ENCODE peak calls at places on chromosomes 16 and 17, in four cellular contexts. Q is CD8-positive, alpha-beta T cell; I is cardiac muscle cell; Y is fibroblast of pulmonary artery. S is an unnamed sample.

GRCh38 chr16:212999-213398 is 16.2 kb downstream of the LUC7L start:
- DNase-seq in Y (no peak), I (peak), Q (no peak), S (no peak)

GRCh38 chr17:43714338-43715149 is 44.0 kb downstream of the SOST start:
- DNase-seq in Q (no peak), Y (peak), I (no peak), S (no peak)

GRCh38 chr17:17434477-17434876 is 42.3 kb upstream of the MED9 start:
- DNase-seq in Q (no peak), I (no peak), Y (no peak), S (no peak)

GRCh38 chr17:16962804-16963203 is 9.1 kb downstream of the TNFRSF13B start:
- DNase-seq in Q (no peak), Y (no peak), I (no peak), S (no peak)

GRCh38 chr17:2635675-2636074 is 42.2 kb downstream of the PAFAH1B1 start:
- DNase-seq in Q (no peak), Y (no peak), I (no peak), S (no peak)

GRCh38 chr17:306116-306515 is 46.5 kb downstream of the RPH3AL start:
- DNase-seq in I (no peak), Y (no peak), Q (no peak), S (no peak)

GRCh38 chr16:84368327-84368996 is at the start of gene ATP2C2:
- DNase-seq in Y (no peak), I (no peak), Q (no peak), S (no peak)

GRCh38 chr16:53434436-53435065 is at the start of gene RBL2:
- DNase-seq in Y (peak), Q (peak), I (peak), S (peak)

GRCh38 chr16:67279296-67280089 is at the start of gene PLEKHG4:
- DNase-seq in Y (peak), I (peak), Q (peak), S (peak)

GRCh38 chr16:66224636-66225035 is 141.9 kb upstream of the CDH5 start:
- DNase-seq in Y (no peak), Q (no peak), I (no peak), S (no peak)

GRCh38 chr17:27396045-27396444 is 60.2 kb upstream of the KSR1 start:
- DNase-seq in Q (no peak), Y (no peak), I (no peak), S (no peak)

GRCh38 chr17:64123114-64123513 is 6.8 kb downstream of the ERN1 start:
- DNase-seq in Q (no peak), Y (no peak), I (no peak), S (no peak)

GRCh38 chr17:78416311-78416711 is 37.9 kb downstream of the PGS1 start:
- DNase-seq in Y (no peak), Q (no peak), I (peak), S (no peak)

GRCh38 chr16:49474741-49475140 is 101.1 kb downstream of the C16orf78 start:
- DNase-seq in Q (no peak), Y (no peak), I (no peak), S (no peak)

GRCh38 chr17:562174-562573 is 152.5 kb downstream of the VPS53 start:
- DNase-seq in Q (no peak), Y (peak), I (peak), S (no peak)

GRCh38 chr17:17623904-17624303 is 32.4 kb upstream of the PEMT start:
- DNase-seq in Q (no peak), I (no peak), Y (no peak), S (no peak)

GRCh38 chr16:47664653-47665325 is 203.7 kb downstream of the PHKB start:
- DNase-seq in Y (no peak), Q (no peak), I (no peak), S (no peak)

GRCh38 chr16:8600144-8600856 is 10.0 kb upstream of the TMEM114 start:
- DNase-seq in Q (no peak), Y (no peak), I (no peak), S (no peak)

GRCh38 chr17:15091825-15092224 is 173.3 kb downstream of the PMP22 start:
- DNase-seq in Q (no peak), Y (no peak), I (no peak), S (no peak)

GRCh38 chr16:29182501-29182900 is 197.6 kb downstream of the LAT start:
- DNase-seq in I (no peak), Q (no peak), Y (no peak), S (no peak)

GRCh38 chr17:15493031-15493750 is 25.8 kb upstream of the CDRT4 start:
- DNase-seq in I (no peak), Y (no peak), Q (no peak), S (no peak)

GRCh38 chr16:535446-536405 is 8.2 kb downstream of the CAPN15 start:
- DNase-seq in Q (no peak), Y (peak), I (no peak), S (no peak)

GRCh38 chr16:78310196-78310595 is 210.7 kb downstream of the WWOX start:
- DNase-seq in Q (no peak), I (no peak), Y (no peak), S (no peak)

GRCh38 chr16:78309763-78310162 is 210.3 kb downstream of the WWOX start:
- DNase-seq in Y (no peak), Q (no peak), I (no peak), S (no peak)

GRCh38 chr16:78310990-78311561 is 211.6 kb downstream of the WWOX start:
- DNase-seq in Y (no peak), I (no peak), Q (no peak), S (no peak)

GRCh38 chr16:78311831-78312230 is 212.4 kb downstream of the WWOX start:
- DNase-seq in Q (no peak), I (no peak), Y (no peak), S (no peak)

DNA sequence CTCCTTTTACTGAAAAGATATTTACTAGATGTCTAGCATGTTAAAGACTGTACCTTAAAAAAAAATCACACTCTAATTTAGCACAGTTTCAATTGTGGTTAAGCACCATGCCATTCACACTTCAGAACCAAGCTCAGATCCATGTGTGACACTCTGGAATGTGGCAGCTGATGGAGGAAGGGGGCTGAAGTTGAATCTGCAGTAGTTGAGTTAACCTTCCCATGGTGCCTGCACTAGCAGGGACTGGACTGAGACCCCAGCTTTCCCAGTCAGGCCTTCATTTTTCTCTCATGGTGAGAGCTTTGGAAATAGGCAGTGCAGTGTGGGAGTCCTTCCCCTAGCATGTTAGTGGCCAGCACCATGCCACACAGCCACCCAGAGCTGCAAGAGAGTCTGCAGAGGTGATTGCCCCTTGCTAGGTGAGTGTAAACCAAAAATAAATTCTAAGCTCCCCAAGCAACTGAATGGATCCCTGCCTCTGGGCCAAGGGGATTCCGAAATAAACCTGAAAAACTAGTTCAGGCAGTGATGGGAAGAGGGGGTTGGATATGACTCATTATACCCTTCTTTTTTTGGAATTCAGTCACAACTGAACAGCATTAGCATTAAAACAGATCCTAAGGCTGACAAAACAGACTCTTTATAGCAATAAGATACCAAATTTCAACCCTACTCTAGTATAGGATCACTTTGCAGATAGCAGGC is 208.5 kb downstream of the WWOX start:
- DNase-seq in I (no peak), Y (no peak), Q (no peak), S (no peak)
- TF ChIP-seq CTCF in I (no peak), Y (no peak), Q (no peak), S (no peak)

DNA sequence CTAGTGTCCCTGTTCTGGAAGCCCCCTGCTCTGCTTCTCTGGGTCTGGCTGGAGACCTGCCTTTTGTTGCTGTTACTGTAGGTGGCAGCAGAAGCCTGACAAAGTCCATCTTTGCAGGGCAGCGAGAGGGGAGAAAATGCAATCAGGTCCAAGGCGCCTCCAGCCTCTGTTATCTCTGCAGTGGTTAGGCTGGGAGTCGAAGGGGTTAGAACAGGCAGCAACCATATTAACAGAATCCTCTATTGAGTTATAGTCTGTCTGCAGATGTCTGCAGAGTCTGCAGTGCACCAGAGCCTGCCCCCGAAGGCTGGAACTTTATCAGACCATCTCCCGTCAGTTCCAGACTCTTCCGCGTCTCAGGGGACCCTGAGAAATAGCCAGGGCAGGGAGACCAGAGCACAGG is 404.9 kb upstream of the EEF2KMT start:
- DNase-seq in Y (no peak), Q (no peak), I (no peak), S (no peak)
- TF ChIP-seq CTCF in Y (no peak), Q (no peak), I (no peak), S (no peak)

DNA sequence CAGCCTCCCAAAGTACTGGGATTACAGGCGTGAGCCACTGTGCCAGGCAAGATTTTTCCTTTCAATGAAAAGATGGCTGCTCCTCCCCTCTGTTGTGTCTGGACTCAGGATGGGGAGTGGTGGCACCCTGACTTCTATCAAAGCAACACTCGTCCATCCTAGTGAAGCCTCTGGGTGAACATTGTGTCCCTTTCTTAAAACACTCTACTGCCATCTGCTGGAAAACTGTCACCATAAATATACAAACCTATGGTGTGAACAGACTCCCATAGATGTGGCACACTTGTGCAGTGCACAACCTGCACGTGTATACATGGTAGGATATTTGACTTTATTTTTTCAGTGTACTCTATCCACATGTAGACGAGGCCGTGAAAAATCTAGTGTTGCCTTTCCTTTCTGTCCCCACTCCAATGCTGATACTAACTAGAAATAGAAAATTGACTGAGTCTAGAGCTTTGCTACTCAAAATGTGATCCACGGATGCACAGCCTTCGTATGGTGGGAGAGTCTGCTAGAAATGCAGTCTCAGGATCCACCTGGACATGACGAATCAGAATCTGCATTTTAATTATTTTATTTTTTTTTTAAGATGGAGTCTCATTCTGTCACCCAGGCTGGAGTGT is 55.9 kb upstream of the PLCG2 start:
- DNase-seq in Y (peak), I (peak), Q (no peak), S (peak)
- TF ChIP-seq CTCF in Y (peak), I (peak), Q (peak), S (peak)

GRCh38 chr17:49748223-49748622 is 15.7 kb downstream of the FAM117A start:
- DNase-seq in Q (no peak), I (no peak), Y (no peak), S (peak)
- TF ChIP-seq CTCF in Q (no peak), I (no peak), Y (no peak), S (no peak)

GRCh38 chr17:5698959-5699358 is 114.7 kb upstream of the NLRP1 start:
- DNase-seq in Y (no peak), Q (no peak), I (no peak), S (no peak)
- TF ChIP-seq CTCF in Y (no peak), Q (no peak), I (no peak), S (no peak)

DNA sequence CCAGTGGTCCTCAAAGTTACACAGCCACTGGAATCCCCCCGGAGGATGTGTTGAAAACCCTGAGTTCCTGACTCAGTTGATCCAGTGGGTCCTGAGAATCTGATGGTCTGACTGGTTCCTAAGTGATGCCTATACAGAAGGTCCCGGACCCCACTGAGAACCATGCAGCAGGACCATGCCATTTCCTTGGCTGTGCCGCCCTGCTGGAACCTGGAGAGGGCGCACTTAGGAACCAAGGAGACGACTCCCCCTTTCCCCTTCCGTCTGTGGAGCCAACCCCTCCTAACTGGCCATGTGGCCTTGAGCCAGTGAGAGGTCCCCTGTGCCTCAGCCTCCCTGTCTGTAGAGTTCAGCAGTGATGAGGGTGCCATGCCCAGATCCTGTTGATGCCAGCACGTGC is 22.0 kb downstream of the C16orf74 start:
- DNase-seq in Y (no peak), Q (no peak), I (no peak), S (no peak)
- TF ChIP-seq CTCF in Y (peak), Q (no peak), I (peak), S (no peak)

GRCh38 chr16:85514601-85515318 is 98.4 kb upstream of the GSE1 start:
- DNase-seq in I (peak), Y (peak), Q (no peak), S (no peak)
- TF ChIP-seq CTCF in I (no peak), Y (no peak), Q (no peak), S (no peak)

DNA sequence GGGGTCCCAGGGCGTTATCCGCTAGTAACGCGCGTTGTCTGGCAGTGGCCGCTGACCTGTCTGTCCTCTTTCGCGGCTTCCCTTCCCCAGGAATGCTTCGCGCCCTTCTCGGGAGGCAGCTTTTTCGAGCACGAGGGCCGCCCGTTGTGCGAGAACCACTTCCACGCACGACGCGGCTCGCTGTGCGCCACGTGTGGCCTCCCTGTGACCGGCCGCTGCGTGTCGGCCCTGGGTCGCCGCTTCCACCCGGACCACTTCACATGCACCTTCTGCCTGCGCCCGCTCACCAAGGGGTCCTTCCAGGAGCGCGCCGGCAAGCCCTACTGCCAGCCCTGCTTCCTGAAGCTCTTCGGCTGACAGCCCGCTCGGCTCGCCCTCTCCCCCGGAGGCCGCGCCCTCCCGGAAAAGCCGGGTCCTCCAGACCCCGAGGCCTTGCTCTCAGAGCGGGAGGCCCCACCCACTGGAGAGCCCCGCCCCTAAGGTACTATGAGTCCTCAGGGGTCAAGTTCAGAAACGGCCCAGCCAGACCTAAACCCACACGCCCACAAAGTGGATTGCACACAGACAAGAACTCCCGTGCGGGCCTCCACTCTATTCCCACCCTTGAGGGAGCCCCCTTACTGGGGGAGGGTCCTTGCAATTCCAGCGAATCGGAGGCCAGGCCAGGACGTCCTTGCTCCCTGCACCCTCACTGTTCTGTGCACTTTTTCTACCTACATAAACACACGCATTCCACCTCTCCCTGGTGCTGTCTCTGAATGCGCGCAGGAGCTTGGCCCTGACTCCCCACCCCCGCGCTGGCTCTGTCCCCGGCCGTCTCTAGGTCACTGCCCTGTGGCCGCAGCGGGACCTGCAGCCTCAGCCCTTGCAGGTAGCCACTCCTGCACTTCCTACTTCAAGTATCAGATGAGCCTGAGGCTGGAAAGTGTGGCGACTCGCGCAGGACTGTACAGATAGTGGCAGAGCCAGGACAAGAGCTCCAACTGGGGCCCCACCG is 5.4 kb upstream of the SLC5A2 start:
- DNase-seq in Y (no peak), I (no peak), Q (peak), S (no peak)
- TF ChIP-seq CTCF in Y (no peak), I (no peak), Q (no peak), S (no peak)

GRCh38 chr16:74304164-74304834 is 7.7 kb downstream of the PSMD7 start:
- DNase-seq in I (peak), Q (no peak), Y (peak), S (no peak)
- TF ChIP-seq CTCF in I (peak), Q (peak), Y (peak), S (peak)